ENCODE peak calls at places on chromosomes 13 and 19, in ten cellular contexts. X is body of pancreas, U is spleen, N is GM12878, T is thyroid gland, K is ovary, G is stomach, R is adrenal gland, F is testis, O is breast epithelium. A is an unnamed sample.
A peak's percentile ranks its signal among the peaks of the same experiment; 100 is the strongest.

GRCh38 chr19:53503126-53503525 is 34.8 kb upstream of the ZNF331 start:
- DNase-seq in X (no peak), U (no peak), N (no peak), T (no peak), K (no peak), G (no peak), R (no peak), F (no peak), O (no peak), A (no peak)

GRCh38 chr19:22882797-22883196 is 50.7 kb downstream of the ZNF723 start:
- DNase-seq in X (no peak), U (no peak), N (no peak), T (no peak), K (no peak), G (no peak), R (no peak), F (no peak), O (no peak), A (no peak)

GRCh38 chr13:67139551-67139950 is 90.6 kb downstream of the PCDH9 start:
- DNase-seq in X (no peak), U (no peak), N (no peak), T (no peak), K (no peak), G (no peak), R (no peak), F (no peak), O (no peak), A (no peak)

GRCh38 chr19:54035215-54036178 is 28.2 kb downstream of the VSTM1 start:
- DNase-seq in X (no peak), U (no peak), N (no peak), T (no peak), K (no peak), G (no peak), R (no peak), F (no peak), O (no peak), A (no peak)

GRCh38 chr13:68176486-68176885 is 946.4 kb upstream of the PCDH9 start:
- DNase-seq in X (no peak), U (no peak), N (no peak), T (no peak), K (no peak), G (no peak), R (no peak), F (no peak), O (no peak), A (no peak)

GRCh38 chr19:42512130-42512636 is 16.1 kb downstream of the CEACAM1 start:
- DNase-seq in X (no peak), U (no peak), N (no peak), T (no peak), K (no peak), G (no peak), R (no peak), F (no peak), O (no peak), A (no peak)

GRCh38 chr19:35710784-35711723 is 6.7 kb downstream of the ZBTB32 start:
- DNase-seq in X (no peak), U (no peak), N (peak; percentile 94), T (no peak), K (no peak), G (no peak), R (no peak), F (no peak), O (no peak), A (no peak)

GRCh38 chr13:113320226-113320875 is 23.3 kb downstream of the LAMP1 start:
- DNase-seq in X (no peak), U (no peak), N (no peak), T (no peak), K (no peak), G (no peak), R (no peak), F (no peak), O (no peak), A (no peak)

DNA sequence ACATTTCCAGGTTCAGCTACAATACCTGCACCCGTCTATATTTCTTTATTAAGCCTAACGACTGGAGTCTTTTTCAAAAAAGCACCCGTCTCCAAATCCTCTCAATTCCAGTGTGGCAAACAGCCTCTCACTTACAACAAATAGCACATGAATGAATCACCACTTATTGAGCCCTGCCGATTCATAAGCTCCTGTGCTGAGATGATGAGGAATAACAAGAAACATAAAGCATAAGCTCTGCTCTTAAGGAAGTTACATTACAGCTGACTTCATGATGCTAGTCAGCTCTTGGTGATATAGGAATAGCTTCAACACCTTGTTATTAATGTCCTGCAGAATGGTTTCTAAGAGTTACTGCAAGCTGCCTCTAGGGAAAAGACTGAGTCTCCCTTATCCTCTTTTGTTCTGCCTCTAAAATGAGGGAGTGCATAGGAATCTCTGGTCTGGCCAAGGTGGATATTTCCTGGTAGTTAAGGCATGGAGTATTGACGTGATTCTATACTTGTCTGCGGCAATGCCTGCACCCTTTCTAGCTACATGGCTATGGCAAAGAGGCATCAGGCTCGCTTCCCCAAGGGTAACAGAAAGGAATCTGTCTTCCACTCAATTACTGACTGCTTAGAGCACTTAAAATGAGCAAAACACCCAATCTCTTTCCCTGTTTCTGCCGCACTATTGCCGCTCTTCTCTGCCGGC is 195.7 kb downstream of the KLF12 start:
- DNase-seq in X (no peak), U (no peak), N (no peak), T (no peak), K (no peak), G (no peak), R (no peak), F (no peak), O (no peak), A (no peak)
- H3K36me3 ChIP-seq in X (no peaks in the 10 kb centered on the region), U (no peaks in the 10 kb centered on the region), N (no peaks in the 10 kb centered on the region), T (no peaks in the 10 kb centered on the region), K (no peaks in the 10 kb centered on the region), G (no peaks in the 10 kb centered on the region), R (no peaks in the 10 kb centered on the region), F (no peaks in the 10 kb centered on the region), O (no peaks in the 10 kb centered on the region), A (no peaks in the 10 kb centered on the region)

DNA sequence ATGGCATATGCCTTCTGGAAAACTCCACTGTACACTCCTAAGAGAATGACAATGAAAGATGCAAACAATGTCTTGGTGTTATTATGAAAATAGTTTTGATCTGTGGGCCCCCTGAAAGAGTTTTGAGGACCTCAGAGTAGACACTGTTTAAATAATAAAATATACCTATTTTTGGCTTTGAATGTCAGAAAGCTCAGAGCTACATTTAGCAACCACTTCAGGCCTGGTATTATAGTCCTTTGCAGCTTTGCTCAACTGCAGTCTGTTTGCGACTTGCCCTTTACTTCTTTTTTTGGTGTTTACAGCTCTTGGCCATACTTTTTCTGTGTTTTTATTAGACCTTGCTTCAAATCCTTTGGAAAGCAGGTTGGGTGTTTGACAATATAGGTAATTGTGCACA is 5.8 kb upstream of the UBE2L5 start:
- DNase-seq in X (no peak), U (no peak), N (no peak), T (no peak), K (no peak), G (no peak), R (no peak), F (no peak), O (no peak), A (no peak)
- H3K4me1 ChIP-seq in X (peaks cover 8% of the 10 kb centered on the region), U (peaks cover 6% of the 10 kb centered on the region), N (peaks cover 15% of the 10 kb centered on the region), T (peaks cover 5% of the 10 kb centered on the region), K (no peaks in the 10 kb centered on the region), G (peaks cover 9% of the 10 kb centered on the region), R (peaks cover 9% of the 10 kb centered on the region), F (peaks cover 3% of the 10 kb centered on the region), O (no peaks in the 10 kb centered on the region), A (no peaks in the 10 kb centered on the region)

GRCh38 chr19:7918615-7919421 is 1.3 kb upstream of the SNAPC2 start:
- DNase-seq in X (no peak), U (peak; percentile 80), N (no peak), T (no peak), K (no peak), G (no peak), R (no peak), F (no peak), O (no peak), A (peak; percentile 91)

GRCh38 chr19:7919681-7920519 is at the start of gene SNAPC2:
- DNase-seq in X (peak; percentile 98), U (peak; percentile 99), N (peak; percentile 70), T (peak; percentile 98), K (peak; percentile 96), G (peak; percentile 98), R (peak; percentile 98), F (peak; percentile 95), O (peak; percentile 95), A (peak; percentile 98)

GRCh38 chr19:7921955-7922840 is 2.1 kb downstream of the SNAPC2 start:
- DNase-seq in X (no peak), U (peak; percentile 82), N (no peak), T (no peak), K (no peak), G (no peak), R (no peak), F (no peak), O (no peak), A (peak; percentile 32)

GRCh38 chr19:7921302-7921954 is 1.3 kb downstream of the SNAPC2 start:
- DNase-seq in X (no peak), U (no peak), N (no peak), T (no peak), K (no peak), G (no peak), R (no peak), F (no peak), O (no peak), A (peak; percentile 62)

GRCh38 chr19:7920520-7921301 is 573 bp downstream of the SNAPC2 start:
- DNase-seq in X (peak; percentile 100), U (peak; percentile 100), N (peak; percentile 78), T (peak; percentile 99), K (peak; percentile 100), G (peak; percentile 100), R (peak; percentile 100), F (peak; percentile 100), O (peak; percentile 99), A (peak; percentile 100)
- TF ChIP-seq POLR2A in X (peak; percentile 5), U (no peak), N (no peak), T (no peak), K (no peak), G (no peak), R (peak; percentile 13), F (no peak), O (no peak), A (no peak)

GRCh38 chr19:48444933-48445194 is 919 bp upstream of the GRWD1 start:
- DNase-seq in X (no peak), U (no peak), N (no peak), T (no peak), K (no peak), G (no peak), R (no peak), F (no peak), O (no peak), A (no peak)

GRCh38 chr19:48443731-48444128 is 2.1 kb upstream of the GRWD1 start:
- DNase-seq in X (no peak), U (peak; percentile 78), N (no peak), T (no peak), K (no peak), G (no peak), R (no peak), F (no peak), O (no peak), A (no peak)

GRCh38 chr19:48443262-48443661 is 2.5 kb upstream of the GRWD1 start:
- DNase-seq in X (peak; percentile 66), U (peak; percentile 80), N (no peak), T (peak; percentile 59), K (no peak), G (peak; percentile 43), R (no peak), F (no peak), O (no peak), A (no peak)

GRCh38 chr19:48445256-48445605 is 552 bp upstream of the GRWD1 start:
- DNase-seq in X (peak; percentile 39), U (no peak), N (no peak), T (peak; percentile 32), K (peak; percentile 57), G (no peak), R (no peak), F (peak; percentile 61), O (no peak), A (no peak)

DNA sequence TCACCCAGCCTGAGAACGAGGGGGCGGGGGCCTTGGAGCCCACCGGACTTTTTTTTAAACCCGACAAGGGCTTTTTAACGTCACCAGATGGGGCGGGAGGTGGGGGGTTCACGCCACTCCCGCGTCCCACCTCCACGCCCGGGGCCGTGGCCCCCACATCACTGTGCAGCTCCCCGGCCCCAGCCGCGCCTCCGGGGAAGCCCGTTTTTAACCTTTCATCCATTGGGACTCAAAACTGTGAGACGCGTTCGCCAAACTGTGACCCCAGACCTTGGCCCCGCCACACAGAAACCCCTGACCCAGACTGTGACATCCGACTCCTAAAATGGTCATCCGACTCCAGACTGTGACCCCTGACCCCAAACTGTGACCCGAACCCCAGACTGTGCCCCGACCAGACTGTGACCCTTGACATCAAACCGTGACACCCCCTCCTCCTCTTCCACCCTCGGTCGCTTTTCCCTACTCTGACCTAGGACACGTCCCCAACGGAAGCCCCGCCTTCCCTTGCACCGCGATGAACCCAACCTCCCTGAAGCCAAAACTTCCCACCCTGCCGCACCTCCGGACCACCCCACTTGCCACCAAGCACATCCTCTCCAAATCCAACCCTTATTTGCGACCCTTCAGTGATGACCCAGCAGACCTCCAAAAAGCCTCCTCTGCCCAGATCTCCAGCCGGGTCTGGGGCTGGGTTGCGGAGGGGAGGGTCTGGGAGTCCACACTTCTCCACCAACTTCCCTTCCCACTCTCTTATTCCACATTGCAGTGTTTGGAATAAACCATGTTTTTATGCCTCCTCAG is 1.5 kb upstream of the GRWD1 start:
- DNase-seq in X (no peak), U (peak; percentile 76), N (no peak), T (no peak), K (peak; percentile 32), G (no peak), R (no peak), F (no peak), O (no peak), A (no peak)
- H3K36me3 ChIP-seq in X (peaks cover 2% of the 10 kb centered on the region), U (peaks cover 22% of the 10 kb centered on the region), N (no peaks in the 10 kb centered on the region), T (peaks cover 10% of the 10 kb centered on the region), K (no peaks in the 10 kb centered on the region), G (peaks cover 25% of the 10 kb centered on the region), R (peaks cover 20% of the 10 kb centered on the region), F (no peaks in the 10 kb centered on the region), O (no peaks in the 10 kb centered on the region), A (peaks cover 4% of the 10 kb centered on the region)

A was measured in right lobe of liver.